ENCODE peak calls at places on chromosomes 6 and 20, in seven cellular contexts. B is activated T-helper 1 cell treated with anti-CD3 and anti-CD28 coated beads, Interleukin-2, amount 50 U/mL, for 16 hours; L is T follicular helper cell; Y is EH; T is left ventricle myocardium superior; Z is choroid plexus epithelial cell; C is stimulated activated CD4-positive, alpha-beta T cell treated with anti-CD3 and anti-CD28 coated beads, Interleukin-2, amount 100 ng/mL, for 48 hours. V is an unnamed sample.

GRCh38 chr6:83824388-83824801 is 28.8 kb upstream of the RIPPLY2 start:
- DNase-seq in Y (peak), B (no peak), Z (peak), C (no peak), L (no peak), T (no peak), V (no peak)

GRCh38 chr6:79404261-79404660 is 133.0 kb downstream of the LCA5 start:
- DNase-seq in B (no peak), Y (no peak), L (no peak), C (no peak), Z (no peak), T (no peak), V (no peak)

GRCh38 chr20:36919715-36920333 is 31.7 kb downstream of the SAMHD1 start:
- DNase-seq in C (no peak), Z (peak), Y (peak), L (peak), T (no peak), B (no peak), V (no peak)

GRCh38 chr20:61758556-61759200 is 307.0 kb downstream of the TAF4 start:
- DNase-seq in Z (no peak), L (no peak), B (no peak), Y (no peak), C (no peak), T (no peak), V (no peak)

GRCh38 chr20:12166053-12166717 is 248.5 kb downstream of the BTBD3 start:
- DNase-seq in Y (peak), C (no peak), L (no peak), B (no peak), Z (peak), T (peak), V (peak)

GRCh38 chr20:1902188-1902587 is 7.0 kb downstream of the SIRPA start:
- DNase-seq in L (no peak), B (no peak), C (no peak), T (no peak), Y (no peak), Z (no peak), V (no peak)

GRCh38 chr20:57347393-57347792 is 3.7 kb upstream of the RAE1 start:
- DNase-seq in B (no peak), C (no peak), Z (no peak), T (no peak), Y (no peak), L (no peak), V (no peak)

GRCh38 chr20:23928788-23929187 is 49.2 kb upstream of the CST5 start:
- DNase-seq in L (peak), B (no peak), C (no peak), Y (no peak), T (no peak), Z (no peak), V (no peak)

GRCh38 chr6:109456710-109457595 is 1.4 kb upstream of the MICAL1 start:
- DNase-seq in L (no peak), T (peak), Z (no peak), Y (peak), C (no peak), B (no peak), V (no peak)

GRCh38 chr6:75602897-75603395 is 1.3 kb downstream of the SENP6 start:
- DNase-seq in L (no peak), Y (no peak), B (no peak), C (no peak), Z (no peak), T (no peak), V (no peak)

GRCh38 chr6:113732384-113732966 is 124.7 kb upstream of the MARCKS start:
- DNase-seq in Y (peak), L (no peak), B (no peak), Z (peak), C (no peak), T (peak), V (no peak)

GRCh38 chr6:2949121-2949520 is 22.2 kb downstream of the SERPINB6 start:
- DNase-seq in B (no peak), L (no peak), C (no peak), Y (no peak), T (no peak), Z (no peak), V (no peak)

GRCh38 chr6:393391-394221 is 2.1 kb downstream of the IRF4 start:
- DNase-seq in T (no peak), Y (no peak), B (no peak), C (no peak), Z (no peak), L (no peak), V (no peak)

GRCh38 chr6:16585805-16586204 is 175.5 kb downstream of the ATXN1 start:
- DNase-seq in C (no peak), B (no peak), T (no peak), Y (no peak), Z (peak), L (no peak), V (peak)

GRCh38 chr6:149651056-149651455 is 2.5 kb upstream of the KATNA1 start:
- DNase-seq in C (no peak), Z (no peak), B (no peak), T (no peak), L (no peak), Y (no peak), V (no peak)

GRCh38 chr20:19519461-19519860 is 238.6 kb upstream of the RIN2 start:
- DNase-seq in Z (no peak), C (no peak), Y (no peak), T (no peak), L (no peak), B (no peak), V (no peak)

GRCh38 chr6:79420054-79420453 is 117.2 kb downstream of the LCA5 start:
- DNase-seq in C (no peak), L (no peak), B (no peak), T (no peak), Z (peak), Y (no peak), V (no peak)

GRCh38 chr6:56510984-56511531 is 131.6 kb downstream of the DST start:
- DNase-seq in Z (peak), B (no peak), T (no peak), L (no peak), C (no peak), Y (no peak), V (no peak)